ENCODE peak calls at places on chromosome 15, in four cellular contexts. V is Panc1, L is pancreas, G is OCI-LY7. K is an unnamed sample.

GRCh38 chr15:99536422-99537033 is 29.3 kb upstream of the MEF2A start:
- DNase-seq in V (peak; percentile 61), L (no peak), G (no peak), K (no peak)

GRCh38 chr15:36053746-36054145 is 507.8 kb upstream of the DPH6 start:
- DNase-seq in V (no peak), L (no peak), G (no peak), K (no peak)

GRCh38 chr15:82810863-82811421 is 1.5 kb downstream of the WHAMM start:
- DNase-seq in V (no peak), L (no peak), G (peak; percentile 36), K (no peak)

GRCh38 chr15:55588070-55588817 is at the start of gene PYGO1:
- DNase-seq in V (no peak), L (peak; percentile 83), G (no peak), K (peak; percentile 24)

GRCh38 chr15:39310633-39311032 is 270.2 kb upstream of the THBS1 start:
- DNase-seq in V (no peak), L (no peak), G (no peak), K (no peak)

GRCh38 chr15:29945943-29946591 is 123.8 kb upstream of the TJP1 start:
- DNase-seq in V (no peak), L (no peak), G (no peak), K (no peak)

GRCh38 chr15:42338500-42338899 is 20.8 kb upstream of the CAPN3 start:
- DNase-seq in V (no peak), L (no peak), G (no peak), K (no peak)

GRCh38 chr15:101329867-101330380 is 34.9 kb upstream of the SNRPA1 start:
- DNase-seq in V (no peak), L (no peak), G (no peak), K (no peak)

GRCh38 chr15:99452728-99453643 is 112.8 kb upstream of the MEF2A start:
- DNase-seq in V (no peak), L (peak; percentile 64), G (no peak), K (no peak)

GRCh38 chr15:100841426-100841825 is 38.2 kb upstream of the ALDH1A3 start:
- DNase-seq in V (no peak), L (no peak), G (no peak), K (no peak)

GRCh38 chr15:64930778-64931240 is 19.1 kb downstream of the ANKDD1A start:
- DNase-seq in V (no peak), L (no peak), G (no peak), K (peak; percentile 11)

GRCh38 chr15:64934023-64934422 is 22.3 kb downstream of the ANKDD1A start:
- DNase-seq in V (no peak), L (no peak), G (no peak), K (no peak)

GRCh38 chr15:64930019-64930652 is 18.4 kb downstream of the ANKDD1A start:
- DNase-seq in V (no peak), L (no peak), G (no peak), K (no peak)

GRCh38 chr15:64928626-64929220 is 17.0 kb downstream of the ANKDD1A start:
- DNase-seq in V (no peak), L (no peak), G (no peak), K (no peak)

GRCh38 chr15:64931381-64931780 is 19.7 kb downstream of the ANKDD1A start:
- DNase-seq in V (no peak), L (no peak), G (no peak), K (no peak)
- H3K9me3 ChIP-seq in V (no peaks in the 10 kb centered on the region), L (no peaks in the 10 kb centered on the region), G (no peaks in the 10 kb centered on the region), K (no peaks in the 10 kb centered on the region)

DNA sequence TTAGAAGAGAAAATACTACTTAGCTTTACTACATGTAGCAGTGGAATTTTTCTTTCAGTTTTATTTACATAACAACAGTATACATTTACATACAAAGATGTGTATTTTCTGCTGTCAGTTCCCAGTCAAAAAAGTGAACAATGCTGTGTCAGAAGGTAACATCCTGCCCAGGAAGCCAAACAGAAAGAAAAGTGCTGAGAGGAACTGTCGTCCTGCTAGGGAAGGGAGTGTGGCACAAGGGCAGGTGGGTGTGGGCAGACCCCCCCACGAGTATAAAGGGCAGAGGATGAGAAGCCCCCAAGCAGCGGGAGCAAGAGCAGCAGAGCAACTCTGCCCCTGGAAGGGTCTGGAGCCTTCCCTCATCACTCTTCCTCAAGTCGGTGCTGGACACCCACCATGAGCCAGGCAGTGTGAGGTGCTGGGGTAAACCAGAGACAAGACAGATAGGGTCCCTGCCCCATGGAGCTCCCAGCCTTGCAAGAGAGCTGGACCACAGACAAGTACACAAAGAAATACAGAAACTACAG is 39.7 kb downstream of the TBC1D2B start:
- DNase-seq in V (no peak), L (no peak), G (no peak), K (no peak)
- H3K4me3 ChIP-seq in V (no peak overlapping the region), L (no peak overlapping the region), G (no peak overlapping the region), K (no peak overlapping the region)

GRCh38 chr15:25060996-25061620 is 106.3 kb downstream of the SNRPN start:
- DNase-seq in V (no peak), L (peak; percentile 8), G (no peak), K (no peak)
- H3K9me3 ChIP-seq in V (peaks cover 65% of the 10 kb centered on the region), L (peaks cover 16% of the 10 kb centered on the region), G (no peaks in the 10 kb centered on the region), K (peaks cover 100% of the 10 kb centered on the region)

DNA sequence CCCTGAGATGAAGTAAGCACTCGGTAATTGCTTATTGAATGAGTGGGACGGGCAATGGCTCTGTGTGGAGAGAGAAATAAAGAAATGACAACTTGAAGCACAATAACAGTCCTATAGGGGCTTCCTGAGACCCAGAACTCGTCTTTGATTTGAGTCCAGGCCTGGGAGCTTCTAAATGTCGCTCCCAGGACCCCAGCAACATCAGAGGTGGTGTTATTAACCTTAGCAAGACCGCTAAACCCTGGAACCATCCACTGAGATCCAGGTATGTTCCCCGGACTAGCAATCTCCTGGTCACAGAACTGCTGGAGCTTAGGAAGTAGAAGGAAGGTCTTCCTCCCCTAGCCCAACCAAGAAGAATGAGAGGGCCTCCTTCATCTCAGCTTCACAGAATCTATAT is 160.0 kb downstream of the MINAR1 start:
- DNase-seq in V (no peak), L (no peak), G (no peak), K (no peak)
- H3K4me3 ChIP-seq in V (no peak overlapping the region), L (no peak overlapping the region), G (no peak overlapping the region), K (no peak overlapping the region)

GRCh38 chr15:75138016-75138999 is 63.4 kb upstream of the C15orf39 start:
- DNase-seq in V (no peak), L (no peak), G (no peak), K (no peak)

GRCh38 chr15:75140080-75140879 is 61.4 kb upstream of the C15orf39 start:
- DNase-seq in V (no peak), L (no peak), G (no peak), K (no peak)

GRCh38 chr15:75143738-75144334 is 57.8 kb upstream of the C15orf39 start:
- DNase-seq in V (no peak), L (no peak), G (peak; percentile 32), K (no peak)

GRCh38 chr15:75145027-75145841 is 56.4 kb upstream of the C15orf39 start:
- DNase-seq in V (no peak), L (no peak), G (no peak), K (no peak)

GRCh38 chr15:75142499-75142898 is 59.2 kb upstream of the C15orf39 start:
- DNase-seq in V (no peak), L (no peak), G (no peak), K (no peak)
- H3K9me3 ChIP-seq in V (peaks cover 20% of the 10 kb centered on the region), L (no peaks in the 10 kb centered on the region), G (peaks cover 36% of the 10 kb centered on the region), K (peaks cover 61% of the 10 kb centered on the region)

GRCh38 chr15:89442155-89442554 is 54.2 kb downstream of the RHCG start:
- DNase-seq in V (no peak), L (no peak), G (no peak), K (no peak)

GRCh38 chr15:89441295-89441762 is 55.1 kb downstream of the RHCG start:
- DNase-seq in V (no peak), L (no peak), G (peak; percentile 93), K (no peak)

GRCh38 chr15:89444241-89444797 is 52.1 kb downstream of the RHCG start:
- DNase-seq in V (no peak), L (no peak), G (no peak), K (no peak)

GRCh38 chr15:89444855-89445254 is 51.5 kb downstream of the RHCG start:
- DNase-seq in V (no peak), L (no peak), G (no peak), K (no peak)

DNA sequence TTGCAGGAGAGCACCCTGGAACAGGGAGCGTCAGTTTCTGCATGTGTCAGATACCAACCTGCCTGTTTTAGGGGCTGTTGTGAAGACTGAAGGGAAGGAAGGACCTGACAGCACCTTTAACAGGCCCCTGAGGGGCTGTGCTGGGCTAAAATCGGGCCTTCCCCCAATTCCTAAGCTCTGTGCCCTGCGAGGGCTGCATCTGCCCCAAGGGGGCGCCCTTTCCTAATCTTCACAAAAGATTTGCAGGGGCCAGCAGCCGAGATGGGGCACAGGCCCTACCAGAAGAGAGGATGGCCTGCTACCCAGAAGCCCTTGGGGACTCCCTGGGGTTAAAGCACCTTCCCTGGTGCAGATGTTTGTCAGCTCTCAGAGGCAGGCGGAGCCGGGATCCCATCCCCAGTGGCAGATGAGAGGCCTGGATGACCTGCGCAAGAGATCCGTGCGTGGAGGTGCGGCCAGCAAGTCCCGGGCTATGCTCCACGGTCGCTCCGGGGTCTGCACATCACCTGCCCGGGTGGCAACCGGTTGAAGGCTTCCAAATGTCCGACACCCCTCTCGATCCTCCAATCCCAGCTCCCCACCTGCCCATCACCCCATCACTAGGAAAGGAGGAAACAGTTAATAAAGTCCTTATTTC is 53.6 kb downstream of the RHCG start:
- DNase-seq in V (peak; percentile 5), L (peak; percentile 92), G (peak; percentile 82), K (no peak)
- H3K4me3 ChIP-seq in V (no peak overlapping the region), L (no peak overlapping the region), G (no peak overlapping the region), K (no peak overlapping the region)